ENCODE peak calls at places on chromosomes 12 and 14, in nine cellular contexts. One of them, this sample, is unnamed.
A peak's percentile ranks its signal among the peaks of the same experiment; 100 is the strongest.

GRCh38 chr12:9364224-9365176 is 156.3 kb upstream of the PZP start:
- DNase-seq in vagina: no peak
- DNase-seq in heart left ventricle: no peak
- DNase-seq in aorta: no peak
- DNase-seq in kidney: no peak
- DNase-seq in HCT116: no peak
- DNase-seq in right cardiac atrium: no peak
- DNase-seq in K562: peak; percentile 16
- DNase-seq in hepatocyte: no peak
- DNase-seq in this sample: no peak

GRCh38 chr12:11981174-11981733 is 89.5 kb upstream of the BCL2L14 start:
- DNase-seq in vagina: no peak
- DNase-seq in heart left ventricle: no peak
- DNase-seq in aorta: no peak
- DNase-seq in kidney: no peak
- DNase-seq in HCT116: no peak
- DNase-seq in right cardiac atrium: no peak
- DNase-seq in K562: no peak
- DNase-seq in hepatocyte: no peak
- DNase-seq in this sample: no peak

GRCh38 chr12:3207174-3207573 is 130.0 kb downstream of the TSPAN9 start:
- DNase-seq in vagina: no peak
- DNase-seq in heart left ventricle: no peak
- DNase-seq in aorta: no peak
- DNase-seq in kidney: no peak
- DNase-seq in HCT116: no peak
- DNase-seq in right cardiac atrium: no peak
- DNase-seq in K562: no peak
- DNase-seq in hepatocyte: no peak
- DNase-seq in this sample: no peak

GRCh38 chr14:60215127-60215444 is 33.9 kb upstream of the PPM1A start:
- DNase-seq in vagina: no peak
- DNase-seq in heart left ventricle: no peak
- DNase-seq in aorta: no peak
- DNase-seq in kidney: no peak
- DNase-seq in HCT116: no peak
- DNase-seq in right cardiac atrium: no peak
- DNase-seq in K562: no peak
- DNase-seq in hepatocyte: no peak
- DNase-seq in this sample: no peak

GRCh38 chr14:29664515-29664914 is 263.1 kb downstream of the PRKD1 start:
- DNase-seq in vagina: no peak
- DNase-seq in heart left ventricle: no peak
- DNase-seq in aorta: no peak
- DNase-seq in kidney: no peak
- DNase-seq in HCT116: no peak
- DNase-seq in right cardiac atrium: no peak
- DNase-seq in K562: no peak
- DNase-seq in hepatocyte: no peak
- DNase-seq in this sample: no peak

GRCh38 chr14:99322731-99323599 is 51.0 kb upstream of the BCL11B start:
- DNase-seq in vagina: peak; percentile 92
- DNase-seq in heart left ventricle: no peak
- DNase-seq in aorta: no peak
- DNase-seq in kidney: no peak
- DNase-seq in HCT116: no peak
- DNase-seq in right cardiac atrium: no peak
- DNase-seq in K562: no peak
- DNase-seq in hepatocyte: no peak
- DNase-seq in this sample: no peak

GRCh38 chr12:24860546-24860945 is 88.4 kb downstream of the BCAT1 start:
- DNase-seq in vagina: no peak
- DNase-seq in heart left ventricle: no peak
- DNase-seq in aorta: no peak
- DNase-seq in kidney: no peak
- DNase-seq in HCT116: no peak
- DNase-seq in right cardiac atrium: no peak
- DNase-seq in K562: no peak
- DNase-seq in hepatocyte: no peak
- DNase-seq in this sample: no peak

GRCh38 chr14:71931492-71932228 is 569 bp upstream of the RGS6 start:
- DNase-seq in vagina: no peak
- DNase-seq in heart left ventricle: peak; percentile 47
- DNase-seq in aorta: no peak
- DNase-seq in kidney: no peak
- DNase-seq in HCT116: no peak
- DNase-seq in right cardiac atrium: peak; percentile 25
- DNase-seq in K562: no peak
- DNase-seq in hepatocyte: no peak
- DNase-seq in this sample: no peak

GRCh38 chr12:54390176-54390667 is 5.7 kb upstream of the ZNF385A start:
- DNase-seq in vagina: no peak
- DNase-seq in heart left ventricle: no peak
- DNase-seq in aorta: no peak
- DNase-seq in kidney: peak; percentile 61
- DNase-seq in HCT116: no peak
- DNase-seq in right cardiac atrium: peak; percentile 26
- DNase-seq in K562: peak; percentile 84
- DNase-seq in hepatocyte: no peak
- DNase-seq in this sample: no peak
- H3K27ac ChIP-seq in vagina: peak overlapping the region; percentile 93
- H3K27ac ChIP-seq in heart left ventricle: no peak overlapping the region
- H3K27ac ChIP-seq in aorta: no peak overlapping the region
- H3K27ac ChIP-seq in kidney: no peak overlapping the region
- H3K27ac ChIP-seq in HCT116: no peak overlapping the region
- H3K27ac ChIP-seq in right cardiac atrium: no peak overlapping the region
- H3K27ac ChIP-seq in K562: peak overlapping the region; percentile 62
- H3K27ac ChIP-seq in hepatocyte: no peak overlapping the region
- H3K27ac ChIP-seq in this sample: peak overlapping the region; percentile 67

GRCh38 chr12:27627123-27627835 is 69.0 kb upstream of the REP15 start:
- DNase-seq in vagina: no peak
- DNase-seq in heart left ventricle: no peak
- DNase-seq in aorta: peak; percentile 53
- DNase-seq in kidney: no peak
- DNase-seq in HCT116: no peak
- DNase-seq in right cardiac atrium: no peak
- DNase-seq in K562: no peak
- DNase-seq in hepatocyte: no peak
- DNase-seq in this sample: no peak
- H3K4me3 ChIP-seq in vagina: no peak overlapping the region
- H3K4me3 ChIP-seq in heart left ventricle: no peak overlapping the region
- H3K4me3 ChIP-seq in aorta: no peak overlapping the region
- H3K4me3 ChIP-seq in kidney: no peak overlapping the region
- H3K4me3 ChIP-seq in HCT116: no peak overlapping the region
- H3K4me3 ChIP-seq in right cardiac atrium: no peak overlapping the region
- H3K4me3 ChIP-seq in K562: no peak overlapping the region
- H3K4me3 ChIP-seq in hepatocyte: no peak overlapping the region
- H3K4me3 ChIP-seq in this sample: no peak overlapping the region

GRCh38 chr12:998020-998874 is 7.2 kb downstream of the ERC1 start:
- DNase-seq in vagina: no peak
- DNase-seq in heart left ventricle: no peak
- DNase-seq in aorta: no peak
- DNase-seq in kidney: no peak
- DNase-seq in HCT116: no peak
- DNase-seq in right cardiac atrium: no peak
- DNase-seq in K562: no peak
- DNase-seq in hepatocyte: peak; percentile 49
- DNase-seq in this sample: no peak
- H3K4me1 ChIP-seq in vagina: peaks cover 15% of the 10 kb centered on the region
- H3K4me1 ChIP-seq in heart left ventricle: peaks cover 28% of the 10 kb centered on the region
- H3K4me1 ChIP-seq in aorta: peaks cover 2% of the 10 kb centered on the region
- H3K4me1 ChIP-seq in kidney: no peaks in the 10 kb centered on the region
- H3K4me1 ChIP-seq in HCT116: peaks cover 13% of the 10 kb centered on the region
- H3K4me1 ChIP-seq in right cardiac atrium: no peaks in the 10 kb centered on the region
- H3K4me1 ChIP-seq in K562: peaks cover 5% of the 10 kb centered on the region
- H3K4me1 ChIP-seq in hepatocyte: no peaks in the 10 kb centered on the region
- H3K4me1 ChIP-seq in this sample: peaks cover 19% of the 10 kb centered on the region

DNA sequence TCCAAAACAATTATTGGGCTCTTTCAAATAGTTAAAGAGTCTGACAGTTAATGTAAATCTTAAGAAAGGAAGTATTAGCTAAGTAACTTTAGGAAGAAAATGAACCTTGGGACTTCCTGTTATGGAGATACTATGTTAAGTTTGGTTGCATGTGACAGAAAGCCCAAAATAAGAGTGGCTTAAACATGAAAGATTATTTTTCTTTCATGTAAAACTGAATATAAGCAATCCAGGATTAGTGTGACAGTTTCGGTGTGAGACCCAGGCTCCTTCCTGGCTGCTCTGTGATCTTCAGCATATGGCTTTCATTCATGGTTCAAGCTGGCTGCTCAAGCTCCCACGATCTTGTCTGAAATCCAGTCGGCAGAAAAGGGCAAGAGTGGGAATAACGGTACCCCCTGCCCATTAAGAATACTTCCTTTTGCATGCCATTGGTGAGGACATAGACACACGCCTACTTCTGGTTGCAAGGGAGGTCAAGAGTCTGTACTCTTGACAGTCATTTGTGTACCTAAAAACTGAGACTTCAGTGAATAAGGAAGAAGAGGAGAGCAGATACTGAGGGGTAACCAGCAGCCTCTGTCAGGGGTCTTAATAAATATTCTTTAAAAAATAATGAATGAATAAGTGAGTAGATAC is 2.2 kb upstream of the RPAP3 start:
- DNase-seq in vagina: no peak
- DNase-seq in heart left ventricle: no peak
- DNase-seq in aorta: no peak
- DNase-seq in kidney: no peak
- DNase-seq in HCT116: no peak
- DNase-seq in right cardiac atrium: no peak
- DNase-seq in K562: no peak
- DNase-seq in hepatocyte: no peak
- DNase-seq in this sample: no peak
- H3K27ac ChIP-seq in vagina: no peak overlapping the region
- H3K27ac ChIP-seq in heart left ventricle: no peak overlapping the region
- H3K27ac ChIP-seq in aorta: no peak overlapping the region
- H3K27ac ChIP-seq in kidney: no peak overlapping the region
- H3K27ac ChIP-seq in HCT116: no peak overlapping the region
- H3K27ac ChIP-seq in right cardiac atrium: no peak overlapping the region
- H3K27ac ChIP-seq in K562: peak overlapping the region; percentile 1
- H3K27ac ChIP-seq in hepatocyte: no peak overlapping the region
- H3K27ac ChIP-seq in this sample: no peak overlapping the region

DNA sequence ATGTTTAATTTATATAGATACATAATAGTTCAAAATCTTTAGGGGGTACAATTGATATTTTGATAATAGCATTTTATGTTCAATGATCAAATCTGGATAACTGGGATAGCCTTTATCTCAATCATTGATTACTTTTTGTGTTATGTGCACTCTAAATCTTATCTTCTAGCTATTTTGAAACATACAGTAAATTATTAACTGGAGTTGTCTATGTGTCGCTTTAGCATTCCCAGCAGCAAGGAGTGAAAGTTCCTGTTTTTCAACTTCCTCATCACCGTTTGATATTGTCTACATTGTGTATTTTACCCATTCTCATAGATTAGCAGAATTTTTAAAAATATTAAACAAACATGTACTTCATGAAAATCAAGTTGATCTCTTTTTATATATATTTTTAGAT is 1207.4 kb downstream of the TMEM121 start:
- DNase-seq in vagina: no peak
- DNase-seq in heart left ventricle: no peak
- DNase-seq in aorta: no peak
- DNase-seq in kidney: no peak
- DNase-seq in HCT116: no peak
- DNase-seq in right cardiac atrium: no peak
- DNase-seq in K562: no peak
- DNase-seq in hepatocyte: no peak
- DNase-seq in this sample: no peak
- H3K4me3 ChIP-seq in vagina: no peak overlapping the region
- H3K4me3 ChIP-seq in heart left ventricle: no peak overlapping the region
- H3K4me3 ChIP-seq in aorta: no peak overlapping the region
- H3K4me3 ChIP-seq in kidney: no peak overlapping the region
- H3K4me3 ChIP-seq in HCT116: no peak overlapping the region
- H3K4me3 ChIP-seq in right cardiac atrium: no peak overlapping the region
- H3K4me3 ChIP-seq in K562: no peak overlapping the region
- H3K4me3 ChIP-seq in hepatocyte: no peak overlapping the region
- H3K4me3 ChIP-seq in this sample: no peak overlapping the region

GRCh38 chr12:83472772-83473171 is 786.1 kb downstream of the TMTC2 start:
- DNase-seq in vagina: no peak
- DNase-seq in heart left ventricle: no peak
- DNase-seq in aorta: no peak
- DNase-seq in kidney: no peak
- DNase-seq in HCT116: no peak
- DNase-seq in right cardiac atrium: no peak
- DNase-seq in K562: no peak
- DNase-seq in hepatocyte: no peak
- DNase-seq in this sample: no peak
- H3K4me1 ChIP-seq in vagina: no peaks in the 10 kb centered on the region
- H3K4me1 ChIP-seq in heart left ventricle: peaks cover 4% of the 10 kb centered on the region
- H3K4me1 ChIP-seq in aorta: no peaks in the 10 kb centered on the region
- H3K4me1 ChIP-seq in kidney: no peaks in the 10 kb centered on the region
- H3K4me1 ChIP-seq in HCT116: no peaks in the 10 kb centered on the region
- H3K4me1 ChIP-seq in right cardiac atrium: no peaks in the 10 kb centered on the region
- H3K4me1 ChIP-seq in K562: no peaks in the 10 kb centered on the region
- H3K4me1 ChIP-seq in hepatocyte: peaks cover 4% of the 10 kb centered on the region
- H3K4me1 ChIP-seq in this sample: no peaks in the 10 kb centered on the region

GRCh38 chr12:84804691-84805473 is 107.7 kb downstream of the SLC6A15 start:
- DNase-seq in vagina: no peak
- DNase-seq in heart left ventricle: no peak
- DNase-seq in aorta: no peak
- DNase-seq in kidney: no peak
- DNase-seq in HCT116: no peak
- DNase-seq in right cardiac atrium: no peak
- DNase-seq in K562: no peak
- DNase-seq in hepatocyte: no peak
- DNase-seq in this sample: no peak
- H3K27ac ChIP-seq in vagina: no peak overlapping the region
- H3K27ac ChIP-seq in heart left ventricle: no peak overlapping the region
- H3K27ac ChIP-seq in aorta: no peak overlapping the region
- H3K27ac ChIP-seq in kidney: no peak overlapping the region
- H3K27ac ChIP-seq in HCT116: no peak overlapping the region
- H3K27ac ChIP-seq in right cardiac atrium: no peak overlapping the region
- H3K27ac ChIP-seq in K562: no peak overlapping the region
- H3K27ac ChIP-seq in hepatocyte: no peak overlapping the region
- H3K27ac ChIP-seq in this sample: no peak overlapping the region

GRCh38 chr12:59724011-59724703 is 128.3 kb downstream of the SLC16A7 start:
- DNase-seq in vagina: no peak
- DNase-seq in heart left ventricle: no peak
- DNase-seq in aorta: no peak
- DNase-seq in kidney: no peak
- DNase-seq in HCT116: no peak
- DNase-seq in right cardiac atrium: no peak
- DNase-seq in K562: no peak
- DNase-seq in hepatocyte: no peak
- DNase-seq in this sample: no peak
- H3K4me3 ChIP-seq in vagina: no peak overlapping the region
- H3K4me3 ChIP-seq in heart left ventricle: no peak overlapping the region
- H3K4me3 ChIP-seq in aorta: no peak overlapping the region
- H3K4me3 ChIP-seq in kidney: no peak overlapping the region
- H3K4me3 ChIP-seq in HCT116: no peak overlapping the region
- H3K4me3 ChIP-seq in right cardiac atrium: no peak overlapping the region
- H3K4me3 ChIP-seq in K562: no peak overlapping the region
- H3K4me3 ChIP-seq in hepatocyte: no peak overlapping the region
- H3K4me3 ChIP-seq in this sample: no peak overlapping the region